ENCODE peak calls at places on chromosome 3, in five cellular contexts. Q, C, R, Y and O are unnamed samples.

GRCh38 chr3:112007641-112008040 is 8.9 kb downstream of the TAGLN3 start:
- DNase-seq in R (peak; percentile 74), Y (no peak), Q (no peak), C (no peak), O (no peak)

GRCh38 chr3:11835028-11835639 is 11.6 kb downstream of the TAMM41 start:
- DNase-seq in Y (peak; percentile 24), R (peak; percentile 47), Q (no peak), C (no peak), O (no peak)

GRCh38 chr3:36786921-36787890 is 22.9 kb upstream of the DCLK3 start:
- DNase-seq in Y (no peak), R (no peak), C (no peak), Q (no peak), O (no peak)

GRCh38 chr3:128845119-128845518 is 34.3 kb upstream of the ACAD9 start:
- DNase-seq in C (no peak), R (no peak), Y (no peak), Q (no peak), O (peak; percentile 32)

GRCh38 chr3:77825045-77825827 is 785.3 kb downstream of the ROBO2 start:
- DNase-seq in C (peak; percentile 41), Y (peak; percentile 73), Q (peak; percentile 7), R (peak; percentile 12), O (no peak)

GRCh38 chr3:30228302-30228631 is 378.1 kb upstream of the TGFBR2 start:
- DNase-seq in Y (no peak), Q (no peak), C (peak; percentile 34), R (no peak), O (no peak)

GRCh38 chr3:52824037-52824436 is 6.4 kb downstream of the ITIH4 start:
- DNase-seq in C (no peak), Q (no peak), Y (no peak), R (no peak), O (no peak)

GRCh38 chr3:107662109-107662477 is 139.3 kb downstream of the BBX start:
- DNase-seq in Q (peak; percentile 63), Y (peak; percentile 13), R (peak; percentile 84), C (no peak), O (no peak)

GRCh38 chr3:73448041-73448440 is 176.7 kb downstream of the PDZRN3 start:
- DNase-seq in Q (no peak), Y (no peak), R (no peak), C (no peak), O (no peak)

GRCh38 chr3:4828279-4829030 is 150.8 kb upstream of the BHLHE40 start:
- DNase-seq in Y (no peak), R (peak; percentile 79), C (no peak), Q (no peak), O (peak; percentile 1)

GRCh38 chr3:159236306-159236705 is 434.5 kb downstream of the MFSD1 start:
- DNase-seq in Q (no peak), R (peak; percentile 29), C (no peak), Y (no peak), O (no peak)

GRCh38 chr3:167396075-167396474 is 16.0 kb upstream of the ZBBX start:
- DNase-seq in Y (no peak), C (no peak), R (no peak), Q (no peak), O (no peak)

DNA sequence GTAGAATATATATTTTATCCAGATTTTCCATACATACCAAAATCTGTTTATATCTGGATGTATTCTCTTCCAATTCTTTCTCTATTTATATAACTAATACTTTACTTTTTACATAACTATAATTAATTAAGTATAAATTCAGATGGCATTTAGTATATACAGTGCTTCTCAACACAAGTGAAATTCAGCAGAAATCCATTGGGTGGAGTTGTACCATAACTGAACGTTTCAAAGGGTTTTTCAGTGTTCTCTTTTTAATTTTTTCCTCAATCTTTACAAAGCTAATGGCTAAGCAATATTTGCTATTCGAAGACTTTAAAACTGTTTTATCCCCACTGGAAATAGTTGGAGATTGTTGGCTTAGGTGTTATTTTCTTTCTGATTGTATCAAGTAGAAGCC is 13.9 kb upstream of the ZBBX start:
- DNase-seq in C (no peak), Y (no peak), Q (no peak), R (no peak), O (no peak)
- TF ChIP-seq CTCF in C (no peak), Y (no peak), Q (no peak), R (no peak), O (no peak)

GRCh38 chr3:102529452-102529851 is 94.6 kb downstream of the ZPLD1 start:
- DNase-seq in C (no peak), Y (peak; percentile 15), Q (no peak), R (peak; percentile 44), O (no peak)
- TF ChIP-seq CTCF in C (no peak), Y (no peak), Q (no peak), R (peak; percentile 45), O (no peak)

GRCh38 chr3:100645913-100646312 is 36.5 kb downstream of the ADGRG7 start:
- DNase-seq in Q (no peak), C (no peak), Y (no peak), R (no peak), O (no peak)

GRCh38 chr3:100650651-100651611 is 41.5 kb downstream of the ADGRG7 start:
- DNase-seq in Q (no peak), Y (peak; percentile 53), R (peak; percentile 57), C (no peak), O (peak; percentile 52)

GRCh38 chr3:100647171-100647570 is 37.8 kb downstream of the ADGRG7 start:
- DNase-seq in Y (no peak), Q (no peak), R (no peak), C (no peak), O (no peak)

GRCh38 chr3:100647673-100648072 is 38.3 kb downstream of the ADGRG7 start:
- DNase-seq in Y (no peak), Q (no peak), C (no peak), R (no peak), O (no peak)
- TF ChIP-seq CTCF in Y (no peak), Q (no peak), C (no peak), R (no peak), O (no peak)

DNA sequence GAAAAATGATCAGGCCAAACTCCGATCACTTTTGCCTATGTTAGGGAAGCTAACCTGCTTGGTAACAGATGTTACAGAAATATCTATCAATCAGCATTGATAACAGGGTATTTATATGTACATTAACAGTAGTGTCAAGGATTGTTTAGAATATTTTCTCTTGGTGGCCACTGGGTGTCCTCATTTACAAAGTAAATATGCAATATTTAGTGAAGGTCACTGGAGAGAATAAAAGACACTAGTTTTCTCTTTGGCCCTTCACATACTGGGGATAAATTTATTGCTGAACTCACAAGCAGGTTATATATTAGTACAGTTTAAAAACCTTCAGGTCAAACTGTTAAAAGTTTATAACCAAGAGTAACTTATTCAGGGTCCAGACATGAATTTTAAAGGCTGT is 69.0 kb downstream of the TIGIT start:
- DNase-seq in Y (peak; percentile 20), C (no peak), R (peak; percentile 66), Q (no peak), O (peak; percentile 41)
- TF ChIP-seq CTCF in Y (peak; percentile 35), C (peak; percentile 42), R (peak; percentile 38), Q (peak; percentile 57), O (no peak)

GRCh38 chr3:57600195-57600594 is 3.1 kb upstream of the ARF4 start:
- DNase-seq in C (no peak), Y (no peak), Q (no peak), R (no peak), O (no peak)

GRCh38 chr3:57605683-57606082 is 8.5 kb upstream of the ARF4 start:
- DNase-seq in Y (no peak), C (no peak), R (no peak), Q (no peak), O (no peak)

GRCh38 chr3:57604971-57605370 is 7.8 kb upstream of the ARF4 start:
- DNase-seq in C (no peak), Y (no peak), R (no peak), Q (no peak), O (no peak)
- TF ChIP-seq CTCF in C (no peak), Y (no peak), R (no peak), Q (no peak), O (no peak)

DNA sequence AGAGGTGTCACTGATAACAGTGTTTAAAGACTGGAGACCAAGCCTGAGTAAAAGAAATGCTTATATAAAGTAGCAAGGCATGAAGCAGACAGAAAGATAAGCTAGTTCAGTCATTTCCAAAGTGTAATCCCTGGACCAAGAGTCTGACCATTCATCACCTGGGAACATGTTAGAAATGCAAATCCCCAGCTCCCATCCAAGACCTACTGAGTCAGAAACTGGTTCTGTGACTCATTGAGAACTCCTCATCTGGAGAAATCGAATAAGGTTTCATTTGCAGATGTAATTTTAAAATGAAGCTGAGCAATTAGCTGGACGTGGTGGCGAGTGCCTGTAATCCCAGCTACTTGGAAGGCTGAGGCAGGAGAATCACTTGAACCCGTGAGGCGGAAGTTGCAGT is 473.9 kb upstream of the UBE2E2 start:
- DNase-seq in Q (no peak), Y (peak; percentile 49), C (no peak), R (no peak), O (no peak)
- TF ChIP-seq CTCF in Q (no peak), Y (no peak), C (no peak), R (no peak), O (no peak)

DNA sequence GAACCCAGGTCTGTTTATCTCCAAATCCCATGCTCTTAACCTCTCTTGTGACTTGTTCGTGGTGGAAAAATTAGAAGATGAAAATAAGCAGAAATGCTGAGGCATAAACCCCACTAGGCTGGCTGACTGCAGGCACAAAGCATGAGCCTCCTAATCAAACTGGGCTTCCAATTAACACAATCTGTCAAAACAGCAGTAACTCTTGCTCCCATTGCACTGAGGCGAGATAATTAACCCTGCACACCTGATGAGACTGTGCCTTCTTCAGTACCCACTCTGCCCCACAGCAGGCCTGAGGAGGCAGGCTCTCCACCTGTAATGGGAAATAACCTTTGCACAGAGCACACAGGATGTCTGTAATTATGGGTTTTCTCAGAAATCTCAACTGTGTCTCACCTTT is 284.4 kb upstream of the WNT5A start:
- DNase-seq in Q (no peak), R (no peak), Y (no peak), C (no peak), O (no peak)
- TF ChIP-seq CTCF in Q (no peak), R (no peak), Y (no peak), C (no peak), O (no peak)